ENCODE peak calls at places on chromosomes 3 and 15, in four cellular contexts. Z is fibroblast of the aortic adventitia; B is GM19239; T is stimulated activated naive CD8-positive, alpha-beta T cell treated with anti-CD3 and anti-CD28 coated beads, Interleukin-15, Interleukin-2, amounts not matched to agents 100 U/mL and 50 U/mL, for 24 hours. G is an unnamed sample.

GRCh38 chr3:32959370-32959769 is 7.9 kb downstream of the CCR4 start:
- DNase-seq in Z (no peak), B (no peak), T (peak; percentile 24), G (no peak)

GRCh38 chr3:56366641-56366984 is 101.7 kb downstream of the ERC2 start:
- DNase-seq in Z (no peak), B (no peak), T (no peak), G (no peak)

GRCh38 chr15:66839511-66840112 is 137.6 kb downstream of the SMAD6 start:
- DNase-seq in Z (peak; percentile 63), B (no peak), T (no peak), G (no peak)

GRCh38 chr3:123333401-123333800 is 115.5 kb downstream of the ADCY5 start:
- DNase-seq in Z (no peak), B (no peak), T (no peak), G (no peak)

GRCh38 chr15:75067123-75067854 is 43.9 kb downstream of the PPCDC start:
- DNase-seq in Z (peak; percentile 82), B (no peak), T (peak; percentile 52), G (peak; percentile 16)

GRCh38 chr15:58608129-58608590 is 141.3 kb downstream of the ADAM10 start:
- DNase-seq in Z (peak; percentile 62), B (no peak), T (no peak), G (peak; percentile 26)

GRCh38 chr15:85591622-85592021 is 203.1 kb downstream of the KLHL25 start:
- DNase-seq in Z (no peak), B (no peak), T (no peak), G (no peak)

GRCh38 chr15:84762840-84763572 is 14.6 kb downstream of the ZNF592 start:
- DNase-seq in Z (no peak), B (no peak), T (no peak), G (no peak)

GRCh38 chr3:57006949-57007419 is 53.5 kb upstream of the SPATA12 start:
- DNase-seq in Z (peak; percentile 68), B (no peak), T (peak; percentile 12), G (no peak)

GRCh38 chr3:196741401-196741761 is 1.7 kb downstream of the PAK2 start:
- DNase-seq in Z (no peak), B (no peak), T (no peak), G (no peak)

GRCh38 chr3:52325686-52326085 is 9.6 kb downstream of the DNAH1 start:
- DNase-seq in Z (no peak), B (no peak), T (no peak), G (no peak)

GRCh38 chr15:62569460-62570404 is 404.6 kb upstream of the C2CD4B start:
- DNase-seq in Z (peak; percentile 74), B (no peak), T (no peak), G (no peak)

GRCh38 chr3:45048244-45048643 is 22.1 kb downstream of the CLEC3B start:
- DNase-seq in Z (peak; percentile 47), B (no peak), T (no peak), G (no peak)

GRCh38 chr3:96330795-96331194 is 483.6 kb upstream of the EPHA6 start:
- DNase-seq in Z (no peak), B (no peak), T (no peak), G (no peak)

GRCh38 chr15:101490922-101491738 is 1.6 kb upstream of the PCSK6 start:
- DNase-seq in Z (no peak), B (no peak), T (no peak), G (no peak)

GRCh38 chr15:97459771-97460170 is 500.7 kb upstream of the ARRDC4 start:
- DNase-seq in Z (no peak), B (no peak), T (no peak), G (no peak)

GRCh38 chr15:38002883-38003477 is 68.5 kb downstream of the TMCO5A start:
- DNase-seq in Z (peak; percentile 88), B (no peak), T (peak; percentile 30), G (no peak)

GRCh38 chr3:118401887-118402286 is 632.8 kb downstream of the IGSF11 start:
- DNase-seq in Z (no peak), B (no peak), T (no peak), G (no peak)

GRCh38 chr3:149150436-149150835 is 21.0 kb downstream of the HPS3 start:
- DNase-seq in Z (no peak), B (no peak), T (no peak), G (no peak)

GRCh38 chr3:171811059-171811912 is 1.0 kb upstream of the PLD1 start:
- DNase-seq in Z (peak; percentile 100), B (no peak), T (no peak), G (no peak)

GRCh38 chr3:123409443-123410148 is 39.3 kb downstream of the ADCY5 start:
- DNase-seq in Z (no peak), B (no peak), T (no peak), G (no peak)

GRCh38 chr3:11059090-11059798 is 66.7 kb downstream of the SLC6A1 start:
- DNase-seq in Z (peak; percentile 78), B (peak; percentile 38), T (peak; percentile 35), G (peak; percentile 35)

GRCh38 chr15:100559330-100559729 is 30.6 kb upstream of the CERS3 start:
- DNase-seq in Z (peak; percentile 34), B (no peak), T (no peak), G (no peak)

GRCh38 chr3:36418296-36418695 is 38.0 kb downstream of the STAC start:
- DNase-seq in Z (peak; percentile 6), B (no peak), T (no peak), G (no peak)

GRCh38 chr3:79200456-79200855 is 567.3 kb downstream of the ROBO1 start:
- DNase-seq in Z (peak; percentile 5), B (no peak), T (no peak), G (no peak)

GRCh38 chr3:158447408-158447807 is 123.6 kb upstream of the MLF1 start:
- DNase-seq in Z (no peak), B (no peak), T (no peak), G (no peak)

GRCh38 chr3:146449076-146449475 is 20.3 kb downstream of the PLSCR2 start:
- DNase-seq in Z (no peak), B (no peak), T (no peak), G (no peak)

GRCh38 chr3:9032236-9032777 is 69.0 kb upstream of the RAD18 start:
- DNase-seq in Z (no peak), B (no peak), T (no peak), G (no peak)

GRCh38 chr15:58528197-58528870 is 96.5 kb downstream of the LIPC start:
- DNase-seq in Z (peak; percentile 87), B (no peak), T (no peak), G (no peak)

GRCh38 chr3:45987368-45988099 is 8.1 kb downstream of the FYCO1 start:
- DNase-seq in Z (peak; percentile 87), B (no peak), T (no peak), G (no peak)

GRCh38 chr3:102024270-102024904 is 175.1 kb downstream of the NFKBIZ start:
- DNase-seq in Z (no peak), B (no peak), T (no peak), G (no peak)

GRCh38 chr3:36447063-36447462 is 66.8 kb downstream of the STAC start:
- DNase-seq in Z (no peak), B (no peak), T (no peak), G (no peak)

GRCh38 chr3:17874630-17875029 is 132.2 kb upstream of the TBC1D5 start:
- DNase-seq in Z (no peak), B (no peak), T (no peak), G (no peak)

GRCh38 chr3:70360985-70361384 is 48.5 kb upstream of the MDFIC2 start:
- DNase-seq in Z (peak; percentile 15), B (no peak), T (no peak), G (no peak)

GRCh38 chr3:125325746-125326145 is 49.4 kb downstream of the ZNF148 start:
- DNase-seq in Z (no peak), B (no peak), T (no peak), G (no peak)

GRCh38 chr3:65561617-65562016 is 477.1 kb downstream of the MAGI1 start:
- DNase-seq in Z (no peak), B (no peak), T (no peak), G (no peak)

GRCh38 chr3:150965436-150965835 is 7.1 kb downstream of the CLRN1 start:
- DNase-seq in Z (no peak), B (no peak), T (no peak), G (no peak)

GRCh38 chr15:31435891-31436628 is 109.4 kb downstream of the KLF13 start:
- DNase-seq in Z (no peak), B (no peak), T (peak; percentile 55), G (peak; percentile 69)

G was measured in DND-41.